ENCODE peak calls at places on chromosome 2, in four cellular contexts. A, J, M and P are unnamed samples.

GRCh38 chr2:80303006-80303741 is 1.4 kb downstream of the LRRTM1 start:
- ATAC-seq in J (no peak), A (no peak), M (peak), P (no peak)

GRCh38 chr2:65729246-65729645 is 296.8 kb upstream of the SPRED2 start:
- ATAC-seq in J (no peak), A (no peak), M (no peak), P (no peak)

GRCh38 chr2:143176606-143177005 is 47.4 kb downstream of the ARHGAP15 start:
- ATAC-seq in A (no peak), J (no peak), M (no peak), P (no peak)

GRCh38 chr2:224221455-224221913 is 180.4 kb downstream of the FAM124B start:
- ATAC-seq in M (no peak), J (no peak), A (no peak), P (no peak)

GRCh38 chr2:155701721-155702120 is 630.8 kb downstream of the NR4A2 start:
- ATAC-seq in A (no peak), J (no peak), M (no peak), P (no peak)

GRCh38 chr2:36693825-36694224 is 2.7 kb upstream of the VIT start:
- ATAC-seq in J (no peak), M (no peak), A (no peak), P (no peak)

GRCh38 chr2:205617905-205618304 is 64.4 kb upstream of the NRP2 start:
- ATAC-seq in A (no peak), J (no peak), M (no peak), P (no peak)

GRCh38 chr2:196171946-196172345 is 568 bp upstream of the STK17B start:
- ATAC-seq in J (no peak), M (no peak), A (peak), P (peak)

GRCh38 chr2:241869087-241869961 is at the start of gene RTP5:
- ATAC-seq in A (no peak), J (no peak), M (no peak), P (peak)

GRCh38 chr2:191051825-191052778 is 38.1 kb upstream of the STAT1 start:
- ATAC-seq in J (no peak), M (peak), A (peak), P (peak)

GRCh38 chr2:17813015-17813741 is 3.1 kb upstream of the MSGN1 start:
- ATAC-seq in M (no peak), A (no peak), J (peak), P (no peak)

GRCh38 chr2:54021702-54022101 is 50.9 kb upstream of the PSME4 start:
- ATAC-seq in A (no peak), M (no peak), J (peak), P (no peak)

GRCh38 chr2:239355724-239356123 is 45.1 kb downstream of the HDAC4 start:
- ATAC-seq in J (peak), M (peak), A (no peak), P (no peak)

GRCh38 chr2:208135794-208136369 is 6.3 kb upstream of the CRYGC start:
- ATAC-seq in M (peak), A (no peak), J (no peak), P (no peak)

GRCh38 chr2:118372876-118373597 is 284.8 kb downstream of the INSIG2 start:
- ATAC-seq in M (no peak), A (no peak), J (no peak), P (no peak)

GRCh38 chr2:66113988-66114625 is 320.8 kb upstream of the MEIS1 start:
- ATAC-seq in A (no peak), J (no peak), M (no peak), P (no peak)

GRCh38 chr2:135785032-135785431 is 43.4 kb downstream of the UBXN4 start:
- ATAC-seq in A (no peak), M (no peak), J (no peak), P (no peak)

GRCh38 chr2:54968561-54969218 is 81.6 kb downstream of the RTN4 start:
- ATAC-seq in A (no peak), M (no peak), J (peak), P (no peak)

GRCh38 chr2:229896857-229897256 is 25.0 kb downstream of the TRIP12 start:
- ATAC-seq in J (no peak), A (no peak), M (no peak), P (no peak)

GRCh38 chr2:23486676-23487075 is 101.7 kb downstream of the KLHL29 start:
- ATAC-seq in M (no peak), J (peak), A (no peak), P (no peak)

GRCh38 chr2:106575955-106576354 is 88.8 kb downstream of the CD8B2 start:
- ATAC-seq in J (peak), M (peak), A (no peak), P (no peak)

GRCh38 chr2:29443086-29443485 is 327.9 kb downstream of the CLIP4 start:
- ATAC-seq in M (no peak), J (no peak), A (no peak), P (no peak)

GRCh38 chr2:162092656-162093556 is 18.9 kb upstream of the DPP4 start:
- ATAC-seq in A (no peak), M (peak), J (peak), P (no peak)

GRCh38 chr2:26559044-26559405 is 81.1 kb upstream of the OTOF start:
- ATAC-seq in M (no peak), A (no peak), J (no peak), P (no peak)

GRCh38 chr2:8364668-8365067 is 317.2 kb upstream of the ID2 start:
- ATAC-seq in J (no peak), M (no peak), A (no peak), P (no peak)

GRCh38 chr2:65300772-65301711 is 73.4 kb downstream of the ACTR2 start:
- ATAC-seq in J (peak), M (peak), A (peak), P (peak)

GRCh38 chr2:223314831-223315230 is 262.8 kb downstream of the KCNE4 start:
- ATAC-seq in J (no peak), M (no peak), A (no peak), P (no peak)

GRCh38 chr2:138503652-138504051 is 2.1 kb downstream of the SPOPL start:
- ATAC-seq in A (peak), M (no peak), J (no peak), P (peak)

GRCh38 chr2:191263050-191263449 is 17.8 kb downstream of the MYO1B start:
- ATAC-seq in A (no peak), J (peak), M (no peak), P (no peak)

GRCh38 chr2:159091981-159092380 is 123.5 kb downstream of the TANC1 start:
- ATAC-seq in A (no peak), M (peak), J (no peak), P (peak)

GRCh38 chr2:235274010-235274409 is 219.8 kb upstream of the AGAP1 start:
- ATAC-seq in M (no peak), J (no peak), A (no peak), P (no peak)

GRCh38 chr2:3198119-3198518 is 179.5 kb downstream of the EIPR1 start:
- ATAC-seq in M (no peak), A (peak), J (no peak), P (peak)

GRCh38 chr2:10222-10875 is 36.0 kb downstream of the FAM110C start:
- ATAC-seq in J (peak), A (no peak), M (peak), P (no peak)

GRCh38 chr2:26193578-26194231 is 20.8 kb downstream of the GAREM2 start:
- ATAC-seq in M (no peak), J (no peak), A (peak), P (peak)

GRCh38 chr2:216617159-216617815 is 15.9 kb upstream of the IGFBP2 start:
- ATAC-seq in A (no peak), M (no peak), J (no peak), P (no peak)

GRCh38 chr2:241507430-241508239 is 749 bp downstream of the STK25 start:
- ATAC-seq in A (peak), M (peak), J (no peak), P (peak)

GRCh38 chr2:207133493-207133861 is 32.3 kb downstream of the KLF7 start:
- ATAC-seq in J (peak), A (no peak), M (peak), P (no peak)